ENCODE peak calls at places on chromosomes 2 and 18, in seven cellular contexts. T is neural progenitor cell, G is PC-9, A is GM23248, D is PC-3, O is hepatocyte, B is fibroblast of lung. X is an unnamed sample. For H3K9me3, the result is how much of the 10 kb centered on the place peaks cover.

GRCh38 chr2:207289295-207290018 is 123.7 kb upstream of the KLF7 start:
- DNase-seq in D (peak), G (peak), A (peak), B (no peak), T (no peak), O (no peak), X (no peak)

GRCh38 chr2:43010428-43011141 is 215.8 kb downstream of the ZFP36L2 start:
- DNase-seq in B (no peak), G (peak), A (no peak), O (no peak), T (no peak), D (peak), X (no peak)

GRCh38 chr2:196233033-196233807 is 61.8 kb upstream of the STK17B start:
- DNase-seq in D (peak), O (peak), G (peak), A (peak), T (no peak), B (peak), X (peak)

GRCh38 chr2:121611730-121612705 is 37.2 kb downstream of the CLASP1 start:
- DNase-seq in T (no peak), O (no peak), D (no peak), B (no peak), A (no peak), G (no peak), X (no peak)

GRCh38 chr2:176122266-176122632 is 270 bp upstream of the HOXD9 start:
- DNase-seq in A (no peak), D (no peak), O (no peak), T (peak), B (no peak), G (no peak), X (no peak)

GRCh38 chr2:236352761-236353593 is 88.8 kb upstream of the ASB18 start:
- DNase-seq in A (peak), D (peak), G (no peak), T (peak), O (peak), B (peak), X (peak)

GRCh38 chr2:134712334-134712733 is 6.5 kb downstream of the TMEM163 start:
- DNase-seq in A (no peak), B (no peak), O (no peak), G (no peak), D (peak), T (no peak), X (no peak)

GRCh38 chr2:181252248-181253148 is 204.7 kb upstream of the ITGA4 start:
- DNase-seq in B (no peak), D (no peak), G (no peak), T (no peak), A (no peak), O (no peak), X (no peak)

GRCh38 chr2:141015339-141016047 is 1115.3 kb downstream of the LRP1B start:
- DNase-seq in T (peak), B (peak), A (no peak), D (no peak), O (no peak), G (no peak), X (peak)

GRCh38 chr2:10434885-10435419 is 13.2 kb downstream of the ODC1 start:
- DNase-seq in A (peak), T (peak), G (peak), B (peak), D (peak), O (peak), X (peak)

GRCh38 chr18:70291295-70291574 is 2.4 kb downstream of the SOCS6 start:
- DNase-seq in T (no peak), A (no peak), G (no peak), B (no peak), D (no peak), O (no peak), X (no peak)

GRCh38 chr2:181457121-181457740 is at the start of gene ITGA4:
- DNase-seq in A (peak), D (peak), O (peak), T (peak), G (no peak), B (peak), X (peak)

GRCh38 chr2:157178865-157179264 is 78.6 kb upstream of the GALNT5 start:
- DNase-seq in A (no peak), O (no peak), T (no peak), G (no peak), D (no peak), B (no peak), X (no peak)

GRCh38 chr2:96538487-96539214 is 2.1 kb downstream of the ARID5A start:
- DNase-seq in D (no peak), G (no peak), B (peak), O (peak), A (peak), T (peak), X (peak)

GRCh38 chr18:49072524-49072934 is 121.8 kb upstream of the SMAD7 start:
- DNase-seq in B (peak), D (no peak), T (no peak), O (peak), G (no peak), A (peak), X (no peak)

GRCh38 chr18:42447688-42448087 is 492.7 kb downstream of the PIK3C3 start:
- DNase-seq in A (no peak), G (no peak), D (no peak), O (no peak), T (no peak), B (no peak), X (no peak)

GRCh38 chr2:232388324-232388891 is 9.9 kb downstream of the ALPP start:
- DNase-seq in O (no peak), G (no peak), B (no peak), D (no peak), T (no peak), A (peak), X (no peak)

DNA sequence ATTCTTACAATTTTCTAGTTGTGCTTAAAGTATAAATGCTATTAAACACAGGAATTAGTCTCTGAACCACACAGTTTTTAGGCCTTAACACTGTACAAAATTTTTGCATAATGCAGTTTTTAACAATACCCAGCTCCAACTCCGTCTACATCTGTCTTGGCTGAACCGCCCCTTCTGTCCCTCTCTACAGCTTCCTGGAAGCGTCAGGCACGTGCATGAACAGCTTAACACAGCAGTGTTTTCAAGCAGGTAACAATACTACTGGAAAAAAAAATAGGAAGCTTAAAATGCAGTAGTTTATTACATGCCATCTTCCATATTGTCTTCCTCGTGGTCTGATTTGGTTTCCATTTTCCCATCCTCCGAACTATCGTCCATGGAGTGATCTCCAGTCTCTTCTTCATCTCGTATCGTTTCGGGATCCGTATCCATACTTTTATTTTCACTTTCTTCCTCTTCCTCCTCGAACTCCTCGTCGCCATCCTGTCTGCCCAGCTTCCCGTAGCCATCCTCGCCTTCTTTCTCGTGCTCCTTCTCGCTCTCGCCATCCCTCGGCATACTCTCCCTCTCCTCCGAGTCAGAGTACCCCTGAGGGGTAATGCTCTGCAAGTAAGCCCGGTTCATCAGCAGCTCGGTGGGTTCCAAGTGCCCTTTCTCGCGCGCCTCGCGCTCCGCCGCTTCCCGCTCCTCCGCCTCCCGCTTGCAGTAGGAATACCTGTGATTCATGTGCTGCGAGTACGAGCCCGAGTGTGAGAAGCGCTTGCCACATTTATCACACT is 130.6 kb downstream of the ZEB2 start:
- DNase-seq in G (no peak), A (no peak), D (peak), B (no peak), O (peak), T (no peak), X (no peak)
- TF ChIP-seq EZH2 in G (no peak), A (no peak), D (no peak), B (no peak), O (no peak), T (no peak), X (no peak)

DNA sequence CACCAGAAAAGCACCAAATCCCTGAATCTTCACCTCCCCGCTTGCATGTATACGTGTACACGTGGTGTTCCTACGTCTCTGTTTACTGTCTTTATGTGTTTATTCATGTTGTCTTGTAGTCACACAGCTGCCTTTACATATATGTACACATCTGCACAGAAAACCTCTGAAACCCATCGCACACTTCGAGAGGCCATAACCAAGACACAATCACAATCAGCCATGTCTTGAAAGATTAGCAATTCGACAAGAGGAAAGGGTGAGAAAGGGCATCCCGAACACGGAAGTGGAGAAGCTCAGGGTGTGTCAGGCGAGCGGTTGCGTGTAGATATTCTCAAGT is 98.1 kb downstream of the PLB1 start:
- DNase-seq in A (no peak), T (no peak), B (no peak), O (no peak), G (no peak), D (no peak), X (no peak)
- H3K4me3 ChIP-seq in A (no peak), T (no peak), B (no peak), O (no peak), G (no peak), D (no peak), X (no peak)

DNA sequence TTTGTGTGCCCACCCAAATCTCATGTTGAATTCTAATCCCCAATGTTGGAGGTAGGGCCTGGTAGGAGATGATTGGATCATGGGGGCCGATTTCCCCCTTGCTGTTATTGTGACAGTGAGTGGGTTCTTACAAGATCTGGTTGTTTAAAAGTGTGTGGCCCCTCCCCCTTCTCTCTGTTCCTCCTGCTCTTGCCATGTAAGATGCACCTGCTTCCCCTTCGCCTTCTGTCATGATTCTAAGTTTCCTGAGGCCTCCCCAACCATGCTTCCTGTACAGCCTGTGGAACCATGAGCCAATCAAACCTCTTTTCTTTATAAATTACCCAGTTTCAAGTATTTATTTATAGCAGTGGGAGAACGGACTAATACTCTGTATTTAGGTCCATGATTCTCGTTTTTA is 588.1 kb downstream of the DCDC2C start:
- DNase-seq in B (no peak), O (no peak), G (no peak), A (no peak), D (no peak), T (no peak), X (no peak)
- H3K9me3 ChIP-seq in B (under half), O (under half), G (under half), A (under half), D (under half), T (under half), X (under half)

GRCh38 chr18:3264362-3264761 is 2.4 kb downstream of the MYL12B start:
- DNase-seq in T (no peak), D (no peak), A (peak), B (no peak), O (peak), G (no peak), X (no peak)
- TF ChIP-seq EZH2 in T (no peak), D (no peak), A (no peak), B (no peak), O (no peak), G (no peak), X (no peak)

DNA sequence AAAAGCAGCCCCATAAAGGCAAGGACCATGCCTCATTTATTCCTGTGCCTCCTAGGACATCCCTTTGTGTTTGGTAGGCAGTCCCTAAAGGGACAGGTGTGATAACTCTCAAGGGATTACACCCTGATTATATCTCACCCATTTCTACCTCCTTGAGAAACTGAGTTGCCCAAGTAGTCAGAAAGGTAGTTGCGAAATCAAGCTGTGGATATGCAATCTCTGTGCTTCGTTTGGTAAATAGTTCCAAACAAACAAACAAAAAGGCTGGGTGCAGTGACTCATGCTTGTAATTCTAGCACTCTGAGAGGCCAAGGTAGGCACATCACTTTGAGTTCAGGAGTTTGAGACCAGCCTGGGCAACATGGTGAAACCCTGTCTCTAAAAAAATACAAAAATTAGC is 100.2 kb upstream of the ARL5A start:
- DNase-seq in G (peak), O (peak), B (no peak), D (peak), A (no peak), T (no peak), X (no peak)
- H3K4me3 ChIP-seq in G (no peak), O (no peak), B (no peak), D (no peak), A (no peak), T (no peak), X (no peak)

DNA sequence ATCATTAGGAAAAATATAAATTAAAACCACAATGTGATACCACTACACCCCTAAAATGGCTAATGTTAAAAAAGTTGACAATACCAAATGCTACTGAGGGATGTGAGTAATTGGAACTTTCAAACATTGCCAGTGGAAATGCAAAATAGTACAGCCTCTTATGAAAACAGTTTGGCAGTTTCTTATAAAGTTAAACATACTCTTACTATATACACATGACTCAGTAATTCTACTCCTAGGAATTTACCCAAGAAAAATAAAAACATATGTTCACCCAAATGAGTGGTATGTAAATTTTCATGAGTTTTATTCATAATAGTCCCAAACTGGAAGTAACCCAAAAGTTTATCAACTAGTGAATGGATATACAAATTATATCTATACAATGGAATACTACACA is 228.0 kb downstream of the CYP26B1 start:
- DNase-seq in B (peak), A (peak), G (no peak), O (no peak), D (no peak), T (no peak), X (no peak)
- H3K9me3 ChIP-seq in B (under half), A (under half), G (under half), O (under half), D (under half), T (under half), X (under half)

GRCh38 chr2:28990445-28990844 is 9.3 kb downstream of the TOGARAM2 start:
- DNase-seq in O (no peak), A (no peak), B (no peak), D (no peak), T (no peak), G (no peak), X (no peak)
- TF ChIP-seq EZH2 in O (no peak), A (no peak), B (no peak), D (no peak), T (no peak), G (no peak), X (no peak)

DNA sequence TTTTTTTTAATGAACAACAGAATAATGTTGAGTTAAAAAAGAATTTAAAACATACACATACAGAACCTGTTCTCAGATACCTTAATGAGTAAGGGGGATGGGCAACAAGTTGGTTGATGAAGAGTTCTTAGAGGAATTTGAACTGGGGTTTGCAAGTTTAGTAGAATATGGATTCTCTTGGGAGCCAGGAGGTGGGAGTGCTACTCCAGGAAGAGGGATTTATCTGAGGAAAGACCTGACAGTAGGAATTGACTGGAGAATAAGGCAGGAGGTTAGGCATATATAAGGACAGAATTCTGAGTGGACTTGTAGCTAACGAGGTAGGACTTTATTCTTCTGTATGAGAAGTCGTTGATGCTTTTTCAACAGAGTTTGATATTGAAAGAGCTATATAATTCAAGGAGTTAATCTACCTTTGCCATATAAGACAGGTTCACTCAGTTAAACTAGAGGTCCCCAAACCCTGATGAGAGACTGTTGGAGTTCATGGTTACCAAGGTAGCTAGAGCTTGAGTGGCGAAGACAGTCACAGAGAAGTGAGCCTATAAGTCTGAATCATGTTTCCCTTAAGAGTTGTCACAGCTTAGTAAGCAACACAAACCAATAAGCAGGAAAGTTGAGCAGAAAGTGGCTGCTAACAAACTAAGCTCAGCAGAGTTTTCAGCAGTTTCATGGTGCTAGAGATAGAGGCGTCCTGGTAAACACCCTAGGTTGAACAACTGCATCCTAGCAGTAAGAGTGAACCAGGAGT is 88.2 kb downstream of the NCOA1 start:
- DNase-seq in T (no peak), O (no peak), B (no peak), A (peak), G (no peak), D (no peak), X (no peak)
- H3K4me3 ChIP-seq in T (no peak), O (no peak), B (no peak), A (no peak), G (no peak), D (no peak), X (no peak)

GRCh38 chr18:12554796-12555388 is 103.0 kb downstream of the SPIRE1 start:
- DNase-seq in G (no peak), D (no peak), O (no peak), T (no peak), A (no peak), B (no peak), X (no peak)
- H3K9me3 ChIP-seq in G (under half), D (under half), O (under half), T (under half), A (under half), B (under half), X (under half)

DNA sequence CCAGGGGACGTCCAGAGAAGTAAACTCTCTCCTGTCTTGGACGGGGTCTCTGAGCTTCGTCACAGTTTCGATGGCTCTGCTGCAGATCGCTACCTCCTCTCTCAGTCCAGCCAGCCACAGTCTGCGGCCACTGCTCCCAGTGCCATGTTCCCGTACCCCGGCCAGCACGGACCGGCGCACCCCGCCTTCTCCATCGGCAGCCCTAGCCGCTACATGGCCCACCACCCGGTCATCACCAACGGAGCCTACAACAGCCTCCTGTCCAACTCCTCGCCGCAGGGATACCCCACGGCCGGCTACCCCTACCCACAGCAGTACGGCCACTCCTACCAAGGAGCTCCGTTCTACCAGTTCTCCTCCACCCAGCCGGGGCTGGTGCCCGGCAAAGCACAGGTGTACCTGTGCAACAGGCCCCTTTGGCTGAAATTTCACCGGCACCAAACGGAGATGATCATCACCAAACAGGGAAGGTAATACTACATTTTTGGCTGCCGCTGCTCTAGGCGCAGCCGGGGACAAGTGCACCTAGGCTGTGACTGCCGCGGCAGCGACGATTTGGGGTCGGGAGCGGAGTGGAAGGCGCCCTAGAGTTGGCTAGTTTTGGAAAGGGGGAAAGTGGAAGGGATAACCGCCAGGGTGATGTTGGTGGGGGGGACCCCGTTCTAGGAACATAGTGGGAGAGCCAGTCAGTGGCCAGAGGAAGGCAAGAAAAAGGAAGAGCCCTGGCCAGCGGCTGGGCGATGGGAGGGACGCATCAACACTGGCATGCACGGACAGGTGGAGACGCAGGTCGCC is 733 bp downstream of the TBR1 start:
- DNase-seq in T (peak), G (no peak), D (no peak), O (no peak), A (peak), B (no peak), X (no peak)
- TF ChIP-seq EZH2 in T (peak), G (no peak), D (no peak), O (peak), A (no peak), B (peak), X (no peak)

X was measured in A673.